ENCODE peak calls at places on chromosomes 16 and 17, in six cellular contexts. N is OCI-LY7; E is heart right ventricle; F is heart left ventricle; V is RWPE2; U is CD8-positive, alpha-beta memory T cell. P is an unnamed sample. For H3K9me3, the result is how much of the 10 kb centered on the place peaks cover.

GRCh38 chr16:19718624-19718965 is 524 bp downstream of the IQCK start:
- DNase-seq in N (peak), E (no peak), F (no peak), V (no peak), U (no peak), P (no peak)

GRCh38 chr17:39069114-39069756 is 82.2 kb downstream of the PLXDC1 start:
- DNase-seq in N (peak), E (no peak), F (no peak), V (no peak), U (no peak), P (no peak)

GRCh38 chr16:66899310-66899944 is 19.1 kb downstream of the PDP2 start:
- DNase-seq in N (no peak), E (no peak), F (no peak), V (no peak), U (no peak), P (no peak)

GRCh38 chr17:35079547-35079946 is 16.0 kb upstream of the RFFL start:
- DNase-seq in N (no peak), E (no peak), F (no peak), V (no peak), U (no peak), P (no peak)

GRCh38 chr16:3793161-3793576 is 75.8 kb upstream of the TRAP1 start:
- DNase-seq in N (no peak), E (no peak), F (peak), V (no peak), U (no peak), P (no peak)

GRCh38 chr16:9042533-9042932 is 48.9 kb upstream of the HAPSTR1 start:
- DNase-seq in N (no peak), E (no peak), F (no peak), V (no peak), U (no peak), P (no peak)

GRCh38 chr17:57900991-57901743 is 51.3 kb upstream of the MRPS23 start:
- DNase-seq in N (no peak), E (no peak), F (no peak), V (peak), U (no peak), P (no peak)

GRCh38 chr17:47877368-47878034 is 18.5 kb upstream of the SP2 start:
- DNase-seq in N (no peak), E (no peak), F (no peak), V (no peak), U (no peak), P (no peak)

GRCh38 chr17:31431795-31432658 is 40.6 kb downstream of the RAB11FIP4 start:
- DNase-seq in N (no peak), E (no peak), F (no peak), V (no peak), U (no peak), P (no peak)

GRCh38 chr16:8960788-8961109 is 3.0 kb downstream of the USP7 start:
- DNase-seq in N (no peak), E (no peak), F (no peak), V (no peak), U (no peak), P (no peak)

GRCh38 chr17:12024332-12024731 is 3.7 kb downstream of the MAP2K4 start:
- DNase-seq in N (no peak), E (no peak), F (no peak), V (no peak), U (no peak), P (no peak)

GRCh38 chr17:19247423-19247822 is 10.3 kb downstream of the EPN2 start:
- DNase-seq in N (no peak), E (no peak), F (no peak), V (peak), U (no peak), P (no peak)

GRCh38 chr17:1793447-1793806 is 31.6 kb downstream of the SERPINF1 start:
- DNase-seq in N (no peak), E (no peak), F (no peak), V (no peak), U (no peak), P (no peak)

GRCh38 chr16:63776437-63776836 is 1345.4 kb downstream of the CDH11 start:
- DNase-seq in N (no peak), E (no peak), F (no peak), V (no peak), U (no peak), P (no peak)

GRCh38 chr16:84334058-84334457 is 34.3 kb upstream of the ATP2C2 start:
- DNase-seq in N (no peak), E (no peak), F (no peak), V (no peak), U (no peak), P (no peak)

GRCh38 chr17:45022655-45023339 is 28.6 kb downstream of the DCAKD start:
- DNase-seq in N (no peak), E (no peak), F (no peak), V (no peak), U (no peak), P (no peak)

GRCh38 chr16:84532299-84532724 is 27.9 kb upstream of the MEAK7 start:
- DNase-seq in N (no peak), E (peak), F (peak), V (peak), U (no peak), P (no peak)

GRCh38 chr17:83149326-83149725 is 69.9 kb downstream of the METRNL start:
- DNase-seq in N (no peak), E (no peak), F (no peak), V (no peak), U (no peak), P (no peak)

GRCh38 chr16:69324013-69324531 is 6.3 kb downstream of the PDF start:
- DNase-seq in N (no peak), E (peak), F (peak), V (no peak), U (no peak), P (no peak)

GRCh38 chr17:64707077-64707591 is 45.0 kb upstream of the SMURF2 start:
- DNase-seq in N (no peak), E (peak), F (peak), V (peak), U (no peak), P (no peak)

GRCh38 chr16:56551796-56552738 is 12.8 kb upstream of the MT4 start:
- DNase-seq in N (peak), E (no peak), F (peak), V (no peak), U (no peak), P (no peak)

GRCh38 chr16:68915561-68915960 is 72.2 kb downstream of the TANGO6 start:
- DNase-seq in N (no peak), E (no peak), F (no peak), V (no peak), U (no peak), P (no peak)

GRCh38 chr17:40602445-40603443 is 37.5 kb upstream of the CCR7 start:
- DNase-seq in N (no peak), E (no peak), F (no peak), V (no peak), U (no peak), P (no peak)

GRCh38 chr17:27106982-27107360 is 186.9 kb upstream of the WSB1 start:
- DNase-seq in N (no peak), E (no peak), F (no peak), V (no peak), U (no peak), P (no peak)

GRCh38 chr16:35207059-35207999 is 1747.9 kb downstream of the TP53TG3F start:
- DNase-seq in N (no peak), E (no peak), F (no peak), V (no peak), U (no peak), P (no peak)

GRCh38 chr16:35201151-35201550 is 1741.7 kb downstream of the TP53TG3F start:
- DNase-seq in N (no peak), E (no peak), F (no peak), V (no peak), U (no peak), P (no peak)

GRCh38 chr16:35208001-35208935 is 1748.9 kb downstream of the TP53TG3F start:
- DNase-seq in N (no peak), E (no peak), F (no peak), V (no peak), U (no peak), P (no peak)

GRCh38 chr16:35200662-35201061 is 1741.2 kb downstream of the TP53TG3F start:
- DNase-seq in N (no peak), E (no peak), F (no peak), V (no peak), U (no peak), P (no peak)

GRCh38 chr16:35203636-35204035 is 1744.2 kb downstream of the TP53TG3F start:
- DNase-seq in N (no peak), E (no peak), F (no peak), V (no peak), U (no peak), P (no peak)
- H3K9me3 ChIP-seq in N (under half), E (under half), F (under half), V (under half), U (under half), P (under half)

DNA sequence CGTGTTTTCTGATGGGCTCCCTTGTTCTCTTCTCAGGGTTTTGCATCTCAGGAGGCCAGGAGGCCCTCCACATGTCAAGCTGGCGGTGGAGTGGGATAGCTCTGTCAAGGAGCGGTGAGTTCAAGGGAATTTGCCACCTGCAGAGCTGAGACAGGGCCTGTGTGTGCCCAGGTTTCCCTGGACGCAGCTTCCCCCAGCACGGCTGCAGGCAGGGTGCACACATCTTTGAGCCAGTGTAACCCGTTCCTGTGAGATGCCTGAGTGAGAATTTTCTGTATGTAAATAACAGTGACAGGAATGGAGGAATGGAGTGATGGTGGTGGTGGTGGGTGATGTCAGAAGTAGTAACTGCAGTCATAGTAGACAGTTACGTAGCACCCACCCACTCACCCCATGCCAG is 54.8 kb downstream of the USP43 start:
- DNase-seq in N (no peak), E (no peak), F (no peak), V (no peak), U (no peak), P (no peak)
- H3K9me3 ChIP-seq in N (under half), E (under half), F (under half), V (under half), U (under half), P (under half)

DNA sequence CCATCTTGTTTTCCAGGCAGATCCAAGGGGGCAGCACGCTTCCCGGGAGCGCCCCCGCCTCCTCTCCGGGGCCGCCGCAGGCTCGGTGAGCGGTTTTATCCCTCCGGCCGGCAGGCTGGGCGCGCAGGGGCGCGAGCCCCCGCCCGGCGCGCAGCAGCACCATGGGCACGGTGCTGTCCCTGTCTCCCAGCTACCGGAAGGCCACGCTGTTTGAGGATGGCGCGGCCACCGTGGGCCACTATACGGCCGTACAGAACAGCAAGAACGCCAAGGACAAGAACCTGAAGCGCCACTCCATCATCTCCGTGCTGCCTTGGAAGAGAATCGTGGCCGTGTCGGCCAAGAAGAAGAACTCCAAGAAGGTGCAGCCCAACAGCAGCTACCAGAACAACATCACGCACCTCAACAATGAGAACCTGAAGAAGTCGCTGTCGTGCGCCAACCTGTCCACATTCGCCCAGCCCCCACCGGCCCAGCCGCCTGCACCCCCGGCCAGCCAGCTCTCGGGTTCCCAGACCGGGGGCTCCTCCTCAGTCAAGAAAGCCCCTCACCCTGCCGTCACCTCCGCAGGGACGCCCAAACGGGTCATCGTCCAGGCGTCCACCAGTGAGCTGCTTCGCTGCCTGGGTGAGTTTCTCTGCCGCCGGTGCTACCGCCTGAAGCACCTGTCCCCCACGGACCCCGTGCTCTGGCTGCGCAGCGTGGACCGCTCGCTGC is 825 bp downstream of the CDK5R1 start:
- DNase-seq in N (no peak), E (no peak), F (no peak), V (no peak), U (no peak), P (no peak)
- H3K9me3 ChIP-seq in N (under half), E (under half), F (under half), V (under half), U (under half), P (under half)

GRCh38 chr17:74558882-74559519 is 8.3 kb downstream of the CD300H start:
- DNase-seq in N (no peak), E (no peak), F (no peak), V (no peak), U (no peak), P (no peak)
- H3K9me3 ChIP-seq in N (under half), E (under half), F (under half), V (under half), U (under half), P (under half)

P was measured in T-helper 17 cell.